ENCODE peak calls at places on chromosomes 16 and 17, in seven cellular contexts. B, D, T, J, C, K and G are unnamed samples.

GRCh38 chr17:34171245-34171818 is 83.8 kb upstream of the CCL2 start:
- DNase-seq in D (peak; percentile 56), B (peak; percentile 79), K (peak; percentile 76), C (peak; percentile 36), J (peak; percentile 74), T (peak; percentile 40), G (no peak)

GRCh38 chr17:17001874-17002520 is 30.1 kb upstream of the TNFRSF13B start:
- DNase-seq in J (peak; percentile 78), D (peak; percentile 85), C (peak; percentile 78), B (peak; percentile 75), T (peak; percentile 78), K (peak; percentile 96), G (peak; percentile 93)

GRCh38 chr17:17154981-17155380 is 51.2 kb downstream of the PLD6 start:
- DNase-seq in J (no peak), B (no peak), C (no peak), T (no peak), K (no peak), D (no peak), G (no peak)

GRCh38 chr17:57563968-57564367 is 181.1 kb downstream of the CCDC182 start:
- DNase-seq in B (no peak), D (no peak), C (no peak), T (no peak), J (no peak), K (no peak), G (no peak)

GRCh38 chr16:1492923-1493745 is at the start of gene TELO2:
- DNase-seq in B (peak; percentile 86), K (peak; percentile 99), T (peak; percentile 85), J (peak; percentile 79), C (peak; percentile 84), D (peak; percentile 99), G (peak; percentile 94)

GRCh38 chr16:11835891-11836652 is 15.3 kb downstream of the RSL1D1 start:
- DNase-seq in K (no peak), J (peak; percentile 75), D (no peak), T (no peak), C (no peak), B (peak; percentile 71), G (no peak)

GRCh38 chr17:40722146-40722720 is 18.7 kb upstream of the KRT24 start:
- DNase-seq in B (no peak), C (no peak), T (no peak), D (no peak), J (no peak), K (no peak), G (no peak)

GRCh38 chr17:280216-280615 is 72.4 kb downstream of the RPH3AL start:
- DNase-seq in C (no peak), D (no peak), B (no peak), J (no peak), K (no peak), T (no peak), G (peak; percentile 58)

GRCh38 chr17:42784361-42784760 is 4.0 kb downstream of the WNK4 start:
- DNase-seq in B (no peak), C (no peak), K (no peak), D (no peak), J (no peak), T (no peak), G (no peak)

GRCh38 chr16:15415411-15416070 is 18.8 kb upstream of the BMERB1 start:
- DNase-seq in K (no peak), C (no peak), D (no peak), B (no peak), T (no peak), J (no peak), G (no peak)

GRCh38 chr16:14405611-14406537 is 224.2 kb downstream of the PARN start:
- DNase-seq in B (no peak), K (peak; percentile 90), T (no peak), C (no peak), D (peak; percentile 88), J (no peak), G (no peak)

GRCh38 chr17:78374189-78374588 is 4.3 kb upstream of the PGS1 start:
- DNase-seq in D (no peak), K (no peak), J (no peak), C (no peak), T (no peak), B (no peak), G (no peak)

GRCh38 chr17:45660474-45660873 is 123.6 kb upstream of the CRHR1 start:
- DNase-seq in B (no peak), T (no peak), C (no peak), J (no peak), K (peak; percentile 69), D (no peak), G (peak; percentile 60)